ENCODE peak calls at places on chromosomes 16 and 17, in four cellular contexts. W is GM12878, I is HepG2, M is H1. S is an unnamed sample.

GRCh38 chr17:76085731-76086366 is 6.9 kb downstream of the ZACN start:
- DNase-seq in W (no peak), I (no peak), M (no peak), S (peak)

GRCh38 chr16:31365131-31365865 is 10.3 kb downstream of the ITGAX start:
- DNase-seq in W (no peak), I (no peak), M (no peak), S (no peak)

GRCh38 chr17:50689251-50689650 is 18.5 kb downstream of the ANKRD40 start:
- DNase-seq in W (no peak), I (no peak), M (no peak), S (no peak)

GRCh38 chr17:74712301-74712700 is 422 bp downstream of the CD300LF start:
- DNase-seq in W (no peak), I (no peak), M (no peak), S (no peak)

GRCh38 chr17:39270923-39271322 is 45.2 kb upstream of the STAC2 start:
- DNase-seq in W (no peak), I (no peak), M (no peak), S (no peak)

GRCh38 chr16:12573730-12574383 is 229.8 kb downstream of the CPPED1 start:
- DNase-seq in W (no peak), I (peak), M (peak), S (peak)

GRCh38 chr17:79074650-79075432 is at the start of gene ENGASE:
- DNase-seq in W (peak), I (peak), M (peak), S (peak)

GRCh38 chr17:66944365-66945203 is 19.9 kb upstream of the CACNG4 start:
- DNase-seq in W (no peak), I (no peak), M (no peak), S (peak)

GRCh38 chr17:31838641-31839225 is 20.3 kb downstream of the COPRS start:
- DNase-seq in W (no peak), I (no peak), M (no peak), S (no peak)

GRCh38 chr17:65656390-65657250 is 95.2 kb upstream of the AXIN2 start:
- DNase-seq in W (peak), I (peak), M (no peak), S (no peak)

GRCh38 chr17:44005865-44006580 is 1.6 kb downstream of the NAGS start:
- DNase-seq in W (no peak), I (no peak), M (peak), S (peak)
- TF ChIP-seq TCF12 in W (no peak), I (no peak), M (no peak), S (no peak)

GRCh38 chr17:42760652-42761581 is at the start of gene RAMP2:
- DNase-seq in W (no peak), I (no peak), M (peak), S (peak)
- TF ChIP-seq TCF12 in W (no peak), I (no peak), M (no peak), S (no peak)

DNA sequence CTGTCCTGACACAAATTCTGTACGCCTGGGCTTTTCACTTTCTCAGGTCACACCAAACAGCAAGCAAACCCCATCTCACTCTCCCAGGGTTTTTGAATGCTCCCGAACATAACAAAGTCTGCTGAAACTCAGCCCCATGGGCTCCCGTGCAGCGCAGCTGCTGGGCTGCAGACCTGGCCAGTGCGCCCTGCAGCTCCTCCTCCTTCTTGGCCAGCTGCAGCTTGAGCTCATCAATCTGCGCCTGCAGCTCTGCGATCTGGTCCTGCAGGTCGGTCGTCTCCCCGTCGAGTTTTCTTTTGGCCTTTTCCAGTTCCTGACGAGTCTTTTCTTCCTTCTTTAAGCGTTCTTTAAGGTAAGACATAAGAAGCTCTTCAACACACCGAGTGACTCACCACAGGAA is 70.5 kb downstream of the NDEL1 start:
- DNase-seq in W (no peak), I (no peak), M (no peak), S (no peak)
- TF ChIP-seq TCF12 in W (no peak), I (no peak), M (no peak), S (no peak)

GRCh38 chr17:81388091-81388611 is 7.1 kb upstream of the BAHCC1 start:
- DNase-seq in W (no peak), I (no peak), M (no peak), S (no peak)

GRCh38 chr17:81390029-81390428 is 5.2 kb upstream of the BAHCC1 start:
- DNase-seq in W (no peak), I (no peak), M (no peak), S (no peak)

GRCh38 chr17:81387235-81388060 is 7.8 kb upstream of the BAHCC1 start:
- DNase-seq in W (no peak), I (no peak), M (no peak), S (peak)

GRCh38 chr17:81389585-81389984 is 5.7 kb upstream of the BAHCC1 start:
- DNase-seq in W (no peak), I (no peak), M (no peak), S (no peak)

DNA sequence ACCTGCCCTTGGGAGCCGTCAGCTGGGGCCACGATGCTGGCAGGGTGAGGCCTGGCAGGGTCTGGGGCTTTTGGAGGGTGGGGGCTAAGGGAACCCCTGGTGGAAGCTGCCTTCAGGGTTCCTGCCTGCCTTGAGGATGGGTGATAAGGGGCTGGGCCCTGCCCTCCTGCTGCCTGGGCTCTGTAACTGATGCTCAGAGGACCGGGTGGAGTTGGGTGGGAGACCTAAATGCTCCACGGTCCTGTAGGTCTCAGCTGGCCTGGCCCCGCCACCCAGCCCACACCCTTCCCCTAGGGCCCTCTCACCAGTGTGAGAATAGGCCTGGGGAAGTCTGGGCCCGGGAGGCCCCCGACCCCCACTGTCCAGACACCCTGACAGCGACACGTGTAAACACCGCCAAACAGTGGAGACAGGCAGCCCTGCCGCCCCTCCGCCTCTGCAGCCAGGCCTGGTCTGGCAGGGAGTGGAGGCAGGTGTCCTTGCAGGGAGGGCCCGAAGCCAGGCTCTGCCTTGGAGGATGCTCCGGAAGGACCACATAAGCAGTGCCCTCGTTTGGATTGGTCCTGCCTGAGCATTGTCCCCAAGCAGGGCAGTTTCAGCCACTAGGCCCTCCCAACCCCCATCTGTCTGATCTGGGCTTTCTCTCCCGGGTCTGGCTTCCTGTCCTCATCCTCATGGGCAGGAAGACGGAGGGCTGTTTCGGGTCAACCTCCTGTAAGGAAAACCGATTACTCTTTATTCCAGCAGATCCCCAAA is 6.5 kb upstream of the BAHCC1 start:
- DNase-seq in W (no peak), I (peak), M (peak), S (peak)
- TF ChIP-seq TCF12 in W (no peak), I (no peak), M (no peak), S (no peak)

GRCh38 chr17:55814377-55814776 is 63.5 kb downstream of the PCTP start:
- DNase-seq in W (no peak), I (no peak), M (no peak), S (no peak)
- TF ChIP-seq TCF12 in W (no peak), I (no peak), M (no peak), S (no peak)

DNA sequence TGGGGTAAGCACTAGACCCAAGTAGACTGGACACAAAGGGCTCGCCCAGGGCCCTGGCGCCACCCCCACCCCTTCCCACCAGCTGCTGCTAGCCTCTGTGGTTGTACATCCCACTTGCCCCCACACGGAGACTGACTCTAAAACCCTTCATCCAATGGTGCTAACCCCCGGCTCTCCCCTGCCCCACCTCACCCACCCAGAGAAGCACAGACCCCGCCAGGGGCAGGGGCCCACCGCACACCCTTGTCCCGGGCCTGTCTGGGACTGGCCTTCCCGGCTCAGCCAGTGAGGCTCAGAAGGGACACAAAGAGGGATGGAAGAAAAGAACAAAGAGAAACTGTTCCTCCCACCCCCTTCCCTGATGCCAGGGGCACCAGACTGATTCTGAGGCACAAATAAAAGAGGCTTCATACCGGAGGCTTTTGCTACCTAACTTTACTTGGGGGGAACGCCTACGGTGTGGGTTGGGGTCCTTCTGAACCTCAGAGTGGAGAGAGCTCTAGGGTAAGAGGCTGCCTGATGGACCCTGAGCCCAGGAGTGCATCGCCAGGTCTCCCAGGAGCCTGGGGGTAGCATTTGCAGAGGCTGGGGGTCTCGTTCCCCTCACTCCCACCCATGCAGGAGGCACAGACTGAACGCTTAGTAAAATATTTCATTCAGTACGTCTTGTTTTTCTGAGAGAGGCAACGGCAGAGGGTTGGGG is 8.2 kb downstream of the CORO6 start:
- DNase-seq in W (no peak), I (no peak), M (no peak), S (peak)
- TF ChIP-seq TCF12 in W (no peak), I (no peak), M (no peak), S (no peak)

GRCh38 chr16:27290582-27290981 is 22.0 kb upstream of the NSMCE1 start:
- DNase-seq in W (no peak), I (no peak), M (no peak), S (no peak)
- TF ChIP-seq TCF12 in W (no peak), I (no peak), M (no peak), S (no peak)

DNA sequence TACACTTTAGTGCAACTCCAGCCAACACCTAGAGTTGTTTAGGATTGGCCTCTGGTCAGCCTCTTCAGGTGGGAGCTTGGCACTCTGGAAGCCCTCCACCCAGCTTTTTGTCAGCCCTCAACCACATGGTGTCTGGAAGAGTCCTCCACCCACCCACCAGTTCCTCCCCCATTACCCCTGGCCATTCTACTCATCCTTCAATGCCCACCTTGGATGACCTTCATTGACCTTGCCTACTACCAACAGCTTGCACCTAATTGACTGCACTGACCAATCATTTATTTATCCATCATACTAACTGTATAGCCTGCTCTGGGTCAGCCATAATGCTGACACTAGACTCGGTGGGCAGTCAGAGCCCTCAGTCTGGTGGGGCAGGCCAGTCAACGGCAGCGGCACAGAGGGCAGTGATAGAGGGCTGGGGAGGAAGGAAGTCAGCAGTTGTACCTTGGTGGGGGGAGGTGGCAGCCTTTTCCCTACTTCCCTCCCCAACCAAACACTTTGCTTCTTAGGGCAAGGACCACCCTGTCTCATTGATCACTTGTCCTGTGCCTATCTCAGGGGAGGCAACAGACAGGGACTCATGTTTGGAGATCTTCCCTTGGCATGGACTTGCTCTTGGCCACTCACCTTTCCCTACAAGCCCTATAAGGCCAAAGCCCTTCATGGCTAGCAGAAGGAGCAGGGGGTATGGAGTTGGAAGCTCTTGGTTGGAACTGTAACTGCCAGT is 29.3 kb downstream of the SLC13A5 start:
- DNase-seq in W (no peak), I (no peak), M (no peak), S (no peak)
- TF ChIP-seq TCF12 in W (no peak), I (no peak), M (no peak), S (no peak)